ENCODE peak calls at places on chromosomes 12 and 14, in nine cellular contexts. E, J, X, V, N, W, H, Y and F are unnamed samples.

GRCh38 chr12:62627181-62627580 is 160.6 kb downstream of the MON2 start:
- DNase-seq in N (no peak), H (no peak), V (no peak), E (no peak), W (peak), J (no peak), Y (no peak), X (no peak), F (no peak)

GRCh38 chr14:65256714-65257113 is 154.4 kb upstream of the MAX start:
- DNase-seq in N (no peak), X (no peak), H (no peak), W (no peak), J (no peak), Y (no peak), V (no peak), E (no peak), F (no peak)

GRCh38 chr14:88481794-88482193 is 73.0 kb downstream of the PTPN21 start:
- DNase-seq in Y (no peak), N (no peak), E (no peak), X (no peak), V (no peak), H (no peak), W (no peak), J (no peak), F (no peak)

GRCh38 chr14:37124617-37125016 is 47.8 kb downstream of the SLC25A21 start:
- DNase-seq in W (no peak), E (no peak), V (no peak), H (no peak), X (no peak), N (no peak), Y (no peak), J (no peak), F (no peak)

GRCh38 chr12:72098622-72099021 is 160.0 kb downstream of the TPH2 start:
- DNase-seq in N (no peak), X (no peak), H (no peak), W (no peak), E (no peak), V (no peak), Y (no peak), J (no peak), F (no peak)

GRCh38 chr12:123384318-123384993 is 524 bp downstream of the KMT5A start:
- DNase-seq in J (no peak), V (peak), H (no peak), N (no peak), W (no peak), Y (no peak), X (no peak), E (no peak), F (no peak)

GRCh38 chr12:96136720-96137378 is 57.3 kb upstream of the ELK3 start:
- DNase-seq in X (no peak), V (no peak), H (no peak), E (no peak), Y (no peak), W (no peak), N (no peak), J (no peak), F (no peak)

GRCh38 chr12:103673487-103673886 is 86.4 kb downstream of the STAB2 start:
- DNase-seq in X (no peak), H (no peak), Y (no peak), E (no peak), N (no peak), W (no peak), J (no peak), V (no peak), F (no peak)

GRCh38 chr14:55025948-55026347 is 951 bp downstream of the WDHD1 start:
- DNase-seq in X (no peak), N (no peak), J (no peak), H (no peak), W (no peak), Y (no peak), E (no peak), V (no peak), F (no peak)

GRCh38 chr12:116958402-116959197 is 47.9 kb downstream of the FBXW8 start:
- DNase-seq in V (no peak), N (no peak), Y (no peak), J (no peak), E (no peak), W (no peak), X (no peak), H (no peak), F (no peak)